ENCODE peak calls at places on chromosomes 2 and 18, in nine cellular contexts. F, X, R, Q, Y, B, I, H and Z are unnamed samples.

GRCh38 chr2:86782748-86783147 is 8.0 kb downstream of the CD8A start:
- DNase-seq in F (no peak), X (no peak), R (no peak), Q (no peak), Y (no peak), B (no peak), I (no peak), H (no peak), Z (no peak)

GRCh38 chr18:35454803-35455202 is 43.0 kb downstream of the INO80C start:
- DNase-seq in F (no peak), X (no peak), R (no peak), Q (no peak), Y (no peak), B (no peak), I (no peak), H (no peak), Z (no peak)

GRCh38 chr18:66825347-66825746 is 221.5 kb upstream of the CDH19 start:
- DNase-seq in F (no peak), X (no peak), R (no peak), Q (no peak), Y (no peak), B (no peak), I (no peak), H (no peak), Z (no peak)

GRCh38 chr2:239288951-239289481 is 111.8 kb downstream of the HDAC4 start:
- DNase-seq in F (no peak), X (no peak), R (no peak), Q (no peak), Y (peak; percentile 60), B (no peak), I (no peak), H (no peak), Z (no peak)

GRCh38 chr18:23593720-23594119 is 7.4 kb upstream of the NPC1 start:
- DNase-seq in F (no peak), X (peak; percentile 72), R (no peak), Q (peak; percentile 98), Y (peak; percentile 73), B (no peak), I (peak; percentile 82), H (peak; percentile 98), Z (peak; percentile 93)

GRCh38 chr2:236125541-236125940 is 42.6 kb downstream of the GBX2 start:
- DNase-seq in F (no peak), X (no peak), R (no peak), Q (no peak), Y (no peak), B (no peak), I (no peak), H (no peak), Z (no peak)

GRCh38 chr2:172962824-172963223 is 112.8 kb upstream of the MAP3K20 start:
- DNase-seq in F (no peak), X (no peak), R (no peak), Q (peak; percentile 66), Y (no peak), B (no peak), I (peak; percentile 75), H (peak; percentile 85), Z (peak; percentile 84)

GRCh38 chr2:222733846-222734689 is 62.6 kb downstream of the MOGAT1 start:
- DNase-seq in F (no peak), X (no peak), R (no peak), Q (no peak), Y (peak; percentile 58), B (no peak), I (no peak), H (no peak), Z (no peak)

GRCh38 chr2:130720036-130720435 is 8.8 kb upstream of the GPR148 start:
- DNase-seq in F (no peak), X (no peak), R (no peak), Q (no peak), Y (no peak), B (no peak), I (no peak), H (peak; percentile 50), Z (peak; percentile 50)

GRCh38 chr2:229612395-229612971 is 101.9 kb downstream of the DNER start:
- DNase-seq in F (no peak), X (no peak), R (no peak), Q (no peak), Y (no peak), B (no peak), I (no peak), H (no peak), Z (no peak)

GRCh38 chr18:2169656-2170055 is 401.6 kb downstream of the METTL4 start:
- DNase-seq in F (no peak), X (no peak), R (peak; percentile 71), Q (no peak), Y (no peak), B (no peak), I (no peak), H (peak; percentile 12), Z (peak; percentile 51)

GRCh38 chr2:45649457-45649854 is 2.0 kb upstream of the PRKCE start:
- DNase-seq in F (no peak), X (peak; percentile 28), R (no peak), Q (peak; percentile 45), Y (no peak), B (no peak), I (peak; percentile 34), H (peak; percentile 33), Z (peak; percentile 23)

GRCh38 chr2:111668741-111669140 is 215.3 kb downstream of the ANAPC1 start:
- DNase-seq in F (no peak), X (no peak), R (no peak), Q (no peak), Y (no peak), B (no peak), I (no peak), H (no peak), Z (no peak)

GRCh38 chr2:240443891-240444301 is 8.4 kb downstream of the GPC1 start:
- DNase-seq in F (no peak), X (no peak), R (no peak), Q (peak; percentile 29), Y (peak; percentile 69), B (no peak), I (peak; percentile 32), H (no peak), Z (no peak)

GRCh38 chr18:58823385-58823784 is 41.3 kb upstream of the ZNF532 start:
- DNase-seq in F (no peak), X (no peak), R (no peak), Q (no peak), Y (no peak), B (no peak), I (no peak), H (no peak), Z (no peak)

GRCh38 chr2:105977212-105977611 is 216.9 kb downstream of the UXS1 start:
- DNase-seq in F (no peak), X (peak; percentile 46), R (peak; percentile 52), Q (peak; percentile 78), Y (peak; percentile 47), B (no peak), I (peak; percentile 93), H (peak; percentile 96), Z (peak; percentile 85)

GRCh38 chr2:28868611-28869010 is 1.5 kb downstream of the TRMT61B start:
- DNase-seq in F (no peak), X (no peak), R (no peak), Q (no peak), Y (no peak), B (no peak), I (no peak), H (no peak), Z (peak; percentile 5)

GRCh38 chr18:9615973-9616559 is 1.7 kb upstream of the PPP4R1 start:
- DNase-seq in F (no peak), X (peak; percentile 40), R (no peak), Q (peak; percentile 60), Y (peak; percentile 29), B (no peak), I (peak; percentile 34), H (peak; percentile 81), Z (peak; percentile 77)

GRCh38 chr2:71989671-71990070 is 158.0 kb downstream of the CYP26B1 start:
- DNase-seq in F (no peak), X (no peak), R (no peak), Q (no peak), Y (no peak), B (no peak), I (no peak), H (no peak), Z (no peak)

GRCh38 chr2:97969466-97970067 is 26.2 kb downstream of the TMEM131 start:
- DNase-seq in F (no peak), X (no peak), R (no peak), Q (peak; percentile 32), Y (no peak), B (no peak), I (peak; percentile 62), H (no peak), Z (no peak)

GRCh38 chr2:31694444-31694843 is 113.7 kb upstream of the SRD5A2 start:
- DNase-seq in F (no peak), X (no peak), R (no peak), Q (peak; percentile 15), Y (no peak), B (no peak), I (peak; percentile 4), H (no peak), Z (no peak)

GRCh38 chr2:224520064-224520463 is 65.1 kb downstream of the CUL3 start:
- DNase-seq in F (no peak), X (peak; percentile 40), R (no peak), Q (peak; percentile 88), Y (no peak), B (no peak), I (peak; percentile 96), H (peak; percentile 60), Z (peak; percentile 54)

GRCh38 chr2:23414876-23415275 is 29.9 kb downstream of the KLHL29 start:
- DNase-seq in F (no peak), X (no peak), R (peak; percentile 41), Q (peak; percentile 63), Y (peak; percentile 77), B (no peak), I (no peak), H (no peak), Z (no peak)

GRCh38 chr18:34576622-34577021 is 133.5 kb upstream of the DTNA start:
- DNase-seq in F (no peak), X (no peak), R (no peak), Q (no peak), Y (no peak), B (no peak), I (no peak), H (no peak), Z (no peak)